ENCODE peak calls at places on chromosome 16, in four cellular contexts. N, R, L and X are unnamed samples.

GRCh38 chr16:47358816-47359215 is 102.0 kb downstream of the ITFG1 start:
- DNase-seq in N (no peak), R (no peak), L (no peak), X (no peak)

GRCh38 chr16:24409045-24409444 is 130.3 kb upstream of the RBBP6 start:
- DNase-seq in N (no peak), R (no peak), L (no peak), X (no peak)

GRCh38 chr16:56634715-56635440 is 2.4 kb downstream of the MT1M start:
- DNase-seq in N (no peak), R (no peak), L (no peak), X (no peak)

GRCh38 chr16:84690088-84690819 is 9.5 kb upstream of the USP10 start:
- DNase-seq in N (no peak), R (no peak), L (no peak), X (no peak)

GRCh38 chr16:84228321-84228838 is 11.4 kb downstream of the KCNG4 start:
- DNase-seq in N (no peak), R (peak), L (no peak), X (no peak)

GRCh38 chr16:60203525-60204124 is 1469.5 kb upstream of the GOT2 start:
- DNase-seq in N (no peak), R (no peak), L (no peak), X (no peak)

GRCh38 chr16:57775661-57776469 is 26.4 kb downstream of the KIFC3 start:
- DNase-seq in N (no peak), R (no peak), L (no peak), X (no peak)

GRCh38 chr16:85731179-85731578 is 19.7 kb downstream of the C16orf74 start:
- DNase-seq in N (no peak), R (no peak), L (no peak), X (no peak)

GRCh38 chr16:11016993-11017392 is 72.6 kb downstream of the CLEC16A start:
- DNase-seq in N (peak), R (no peak), L (peak), X (peak)

GRCh38 chr16:72744064-72744793 is 303.7 kb downstream of the ZFHX3 start:
- DNase-seq in N (no peak), R (no peak), L (no peak), X (no peak)

GRCh38 chr16:72736074-72736473 is 311.9 kb downstream of the ZFHX3 start:
- DNase-seq in N (no peak), R (no peak), L (no peak), X (no peak)

GRCh38 chr16:72740346-72740745 is 307.6 kb downstream of the ZFHX3 start:
- DNase-seq in N (no peak), R (no peak), L (no peak), X (no peak)

GRCh38 chr16:72743011-72743761 is 304.7 kb downstream of the ZFHX3 start:
- DNase-seq in N (no peak), R (no peak), L (no peak), X (no peak)

GRCh38 chr16:72739577-72739976 is 308.4 kb downstream of the ZFHX3 start:
- DNase-seq in N (no peak), R (no peak), L (no peak), X (no peak)
- H3K4me3 ChIP-seq in N (no peak), R (no peak), L (no peak), X (no peak)

DNA sequence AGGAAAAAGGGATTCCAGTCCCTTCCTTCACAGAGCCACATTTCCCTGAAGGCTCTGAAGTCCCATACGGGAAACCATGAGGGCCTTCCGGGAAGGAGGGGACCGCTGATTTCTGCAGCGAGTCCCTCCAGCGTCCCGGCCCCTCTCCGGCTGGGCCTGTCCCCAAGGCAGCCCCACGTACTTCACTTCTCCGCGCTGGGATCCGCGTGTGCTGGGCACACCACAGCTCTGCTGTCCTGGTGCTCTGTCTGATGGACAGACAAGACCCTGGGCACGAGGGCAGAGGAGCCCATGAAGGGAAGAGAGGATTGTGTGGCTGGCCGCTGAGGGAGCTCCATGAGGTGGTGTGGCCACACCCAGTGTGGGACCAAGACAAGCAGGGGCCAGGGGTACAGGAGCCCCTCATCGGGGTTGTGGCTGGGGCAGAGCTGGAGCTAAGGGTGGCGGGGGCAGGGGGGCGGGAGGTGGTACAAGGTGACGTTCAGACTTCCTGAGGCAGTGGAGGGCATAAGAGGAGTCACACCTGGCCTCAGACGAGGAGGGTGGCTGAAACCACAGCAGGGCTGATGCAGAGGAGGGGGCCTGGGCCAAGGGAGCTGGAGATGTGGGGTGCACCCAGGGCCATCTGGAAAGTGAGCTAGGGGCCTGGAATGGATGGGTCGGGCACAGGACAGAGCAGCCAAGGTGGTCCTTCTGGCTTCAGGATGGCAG is 57.2 kb downstream of the PRMT7 start:
- DNase-seq in N (no peak), R (no peak), L (peak), X (no peak)
- H3K27ac ChIP-seq in N (no peak), R (no peak), L (peak), X (peak)

GRCh38 chr16:50709061-50709695 is 15.8 kb downstream of the NOD2 start:
- DNase-seq in N (no peak), R (no peak), L (no peak), X (no peak)

GRCh38 chr16:50711862-50712567 is 18.6 kb downstream of the NOD2 start:
- DNase-seq in N (no peak), R (peak), L (no peak), X (no peak)

GRCh38 chr16:50708373-50709060 is 15.1 kb downstream of the NOD2 start:
- DNase-seq in N (no peak), R (no peak), L (no peak), X (no peak)

GRCh38 chr16:50711040-50711439 is 17.6 kb downstream of the NOD2 start:
- DNase-seq in N (no peak), R (no peak), L (no peak), X (no peak)

GRCh38 chr16:50709980-50710379 is 16.6 kb downstream of the NOD2 start:
- DNase-seq in N (no peak), R (no peak), L (no peak), X (no peak)
- H3K4me3 ChIP-seq in N (no peak), R (no peak), L (no peak), X (no peak)

GRCh38 chr16:81705261-81705660 is 73.8 kb upstream of the PLCG2 start:
- DNase-seq in N (no peak), R (no peak), L (no peak), X (no peak)

GRCh38 chr16:81709369-81709900 is 69.7 kb upstream of the PLCG2 start:
- DNase-seq in N (no peak), R (no peak), L (no peak), X (no peak)

GRCh38 chr16:81706327-81707295 is 72.5 kb upstream of the PLCG2 start:
- DNase-seq in N (no peak), R (no peak), L (no peak), X (no peak)

GRCh38 chr16:81708459-81709368 is 70.4 kb upstream of the PLCG2 start:
- DNase-seq in N (peak), R (no peak), L (no peak), X (no peak)

GRCh38 chr16:81707411-81708321 is 71.4 kb upstream of the PLCG2 start:
- DNase-seq in N (peak), R (peak), L (no peak), X (no peak)
- H3K27ac ChIP-seq in N (peak), R (no peak), L (no peak), X (no peak)

DNA sequence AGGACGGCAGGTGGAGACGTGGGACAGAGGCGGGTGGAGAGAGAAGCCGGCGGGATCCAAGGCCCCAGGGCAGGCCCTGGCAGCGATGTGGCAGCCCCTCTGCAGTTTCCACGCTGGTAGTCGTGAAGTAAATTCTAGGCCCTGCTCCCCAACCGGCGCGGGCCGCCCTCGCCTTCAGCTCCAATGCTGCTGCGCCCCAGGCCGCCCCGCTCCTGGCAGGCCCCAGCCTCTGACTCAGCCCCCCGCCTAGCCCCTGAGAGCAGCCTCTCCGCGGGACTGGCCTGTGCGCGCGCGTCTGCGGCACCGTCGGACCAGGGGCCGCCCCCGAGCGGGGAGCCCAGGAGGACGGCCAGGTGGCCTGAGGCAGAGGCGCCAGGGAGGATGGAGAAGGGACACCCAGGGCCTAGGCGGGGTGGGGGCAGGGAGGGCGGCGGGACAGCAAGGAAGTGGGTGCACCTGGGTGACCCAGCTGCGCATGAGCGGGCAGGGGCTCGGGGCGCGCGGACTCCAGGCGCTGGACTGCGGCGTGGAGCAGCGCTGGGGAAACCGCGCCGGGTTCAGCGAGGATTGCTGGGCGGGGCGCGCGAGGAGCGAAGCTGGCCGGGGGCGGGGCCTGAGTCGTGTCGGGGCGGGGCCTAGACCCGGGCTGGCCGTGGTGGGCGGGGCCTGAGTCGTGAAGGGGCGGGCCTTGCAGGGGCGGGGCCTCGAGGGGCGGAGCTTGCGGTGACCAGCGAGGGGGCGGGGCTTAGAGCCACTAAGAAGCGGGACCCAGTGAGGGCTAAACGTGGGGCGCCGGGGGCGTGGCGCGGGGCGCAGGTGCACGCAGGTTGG is 29.6 kb downstream of the ZNF778 start:
- DNase-seq in N (peak), R (peak), L (no peak), X (peak)
- H3K4me3 ChIP-seq in N (peak), R (peak), L (no peak), X (no peak)

GRCh38 chr16:72198641-72199250 is 26.8 kb upstream of the PMFBP1 start:
- DNase-seq in N (no peak), R (no peak), L (no peak), X (no peak)

GRCh38 chr16:72201387-72201786 is 29.4 kb upstream of the PMFBP1 start:
- DNase-seq in N (no peak), R (no peak), L (no peak), X (no peak)

GRCh38 chr16:72199938-72200337 is 28.0 kb upstream of the PMFBP1 start:
- DNase-seq in N (no peak), R (no peak), L (no peak), X (no peak)

GRCh38 chr16:72203401-72203800 is 31.4 kb upstream of the PMFBP1 start:
- DNase-seq in N (no peak), R (no peak), L (no peak), X (peak)

DNA sequence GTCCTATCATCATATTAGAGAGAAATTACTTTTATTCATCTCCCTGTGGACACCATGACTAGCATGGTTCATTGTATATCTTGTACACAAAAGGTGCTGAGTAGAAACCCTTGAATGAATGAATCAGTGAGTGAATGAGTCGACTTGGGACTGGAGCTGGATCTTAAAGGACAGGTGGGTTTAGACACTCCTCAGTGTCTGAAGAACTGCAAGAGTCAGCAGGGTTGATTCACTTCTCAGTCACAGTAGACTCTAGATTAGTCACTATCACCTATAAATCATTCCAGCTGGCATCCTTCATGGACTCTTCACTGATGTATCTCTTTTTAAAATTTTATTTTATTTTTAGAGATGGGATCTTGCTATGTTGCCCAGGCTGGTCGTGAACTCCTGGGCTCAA is 30.1 kb upstream of the PMFBP1 start:
- DNase-seq in N (no peak), R (no peak), L (no peak), X (no peak)
- H3K27ac ChIP-seq in N (no peak), R (no peak), L (no peak), X (no peak)